ENCODE peak calls at places on chromosomes 16 and 17, in eight cellular contexts. One of them, this sample, is unnamed.

GRCh38 chr17:63275318-63275967 is 170.7 kb downstream of the CYB561 start:
- DNase-seq in small intestine: peak
- DNase-seq in RCC 7860: peak
- DNase-seq in AG08396: peak
- DNase-seq in WTC11: no peak
- DNase-seq in stimulated activated CD8-positive, alpha-beta memory T cell treated with anti-CD3 and anti-CD28 coated beads, Interleukin-4, amount 100 ng/mL, for 4 hours: no peak
- DNase-seq in HT1080: peak
- DNase-seq in stimulated activated CD4-positive, alpha-beta T cell treated with anti-CD3 and anti-CD28 coated beads, Interleukin-2, amount 100 ng/mL, for 48 hours: no peak
- DNase-seq in this sample: peak

GRCh38 chr17:44385287-44386181 is 3.9 kb downstream of the ITGA2B start:
- DNase-seq in small intestine: peak
- DNase-seq in RCC 7860: peak
- DNase-seq in AG08396: peak
- DNase-seq in WTC11: peak
- DNase-seq in stimulated activated CD8-positive, alpha-beta memory T cell treated with anti-CD3 and anti-CD28 coated beads, Interleukin-4, amount 100 ng/mL, for 4 hours: peak
- DNase-seq in HT1080: no peak
- DNase-seq in stimulated activated CD4-positive, alpha-beta T cell treated with anti-CD3 and anti-CD28 coated beads, Interleukin-2, amount 100 ng/mL, for 48 hours: peak
- DNase-seq in this sample: peak

GRCh38 chr16:89193021-89193575 is 7.2 kb downstream of the SLC22A31 start:
- DNase-seq in small intestine: no peak
- DNase-seq in RCC 7860: no peak
- DNase-seq in AG08396: peak
- DNase-seq in WTC11: peak
- DNase-seq in stimulated activated CD8-positive, alpha-beta memory T cell treated with anti-CD3 and anti-CD28 coated beads, Interleukin-4, amount 100 ng/mL, for 4 hours: no peak
- DNase-seq in HT1080: no peak
- DNase-seq in stimulated activated CD4-positive, alpha-beta T cell treated with anti-CD3 and anti-CD28 coated beads, Interleukin-2, amount 100 ng/mL, for 48 hours: peak
- DNase-seq in this sample: no peak

GRCh38 chr17:79658811-79659207 is 48.0 kb upstream of the RBFOX3 start:
- DNase-seq in small intestine: peak
- DNase-seq in RCC 7860: no peak
- DNase-seq in AG08396: peak
- DNase-seq in WTC11: peak
- DNase-seq in stimulated activated CD8-positive, alpha-beta memory T cell treated with anti-CD3 and anti-CD28 coated beads, Interleukin-4, amount 100 ng/mL, for 4 hours: no peak
- DNase-seq in HT1080: peak
- DNase-seq in stimulated activated CD4-positive, alpha-beta T cell treated with anti-CD3 and anti-CD28 coated beads, Interleukin-2, amount 100 ng/mL, for 48 hours: no peak
- DNase-seq in this sample: peak

GRCh38 chr17:63185420-63185819 is 219.4 kb downstream of the TANC2 start:
- DNase-seq in small intestine: no peak
- DNase-seq in RCC 7860: no peak
- DNase-seq in AG08396: no peak
- DNase-seq in WTC11: no peak
- DNase-seq in stimulated activated CD8-positive, alpha-beta memory T cell treated with anti-CD3 and anti-CD28 coated beads, Interleukin-4, amount 100 ng/mL, for 4 hours: no peak
- DNase-seq in HT1080: no peak
- DNase-seq in stimulated activated CD4-positive, alpha-beta T cell treated with anti-CD3 and anti-CD28 coated beads, Interleukin-2, amount 100 ng/mL, for 48 hours: no peak
- DNase-seq in this sample: no peak

GRCh38 chr16:11297492-11298142 is 16.5 kb upstream of the PRM1 start:
- DNase-seq in small intestine: peak
- DNase-seq in RCC 7860: peak
- DNase-seq in AG08396: peak
- DNase-seq in WTC11: peak
- DNase-seq in stimulated activated CD8-positive, alpha-beta memory T cell treated with anti-CD3 and anti-CD28 coated beads, Interleukin-4, amount 100 ng/mL, for 4 hours: peak
- DNase-seq in HT1080: peak
- DNase-seq in stimulated activated CD4-positive, alpha-beta T cell treated with anti-CD3 and anti-CD28 coated beads, Interleukin-2, amount 100 ng/mL, for 48 hours: peak
- DNase-seq in this sample: peak

GRCh38 chr16:74667215-74667765 is 613 bp upstream of the RFWD3 start:
- DNase-seq in small intestine: peak
- DNase-seq in RCC 7860: no peak
- DNase-seq in AG08396: peak
- DNase-seq in WTC11: peak
- DNase-seq in stimulated activated CD8-positive, alpha-beta memory T cell treated with anti-CD3 and anti-CD28 coated beads, Interleukin-4, amount 100 ng/mL, for 4 hours: no peak
- DNase-seq in HT1080: peak
- DNase-seq in stimulated activated CD4-positive, alpha-beta T cell treated with anti-CD3 and anti-CD28 coated beads, Interleukin-2, amount 100 ng/mL, for 48 hours: peak
- DNase-seq in this sample: peak

GRCh38 chr16:29915590-29916247 is 10.3 kb downstream of the KCTD13 start:
- DNase-seq in small intestine: no peak
- DNase-seq in RCC 7860: peak
- DNase-seq in AG08396: no peak
- DNase-seq in WTC11: no peak
- DNase-seq in stimulated activated CD8-positive, alpha-beta memory T cell treated with anti-CD3 and anti-CD28 coated beads, Interleukin-4, amount 100 ng/mL, for 4 hours: no peak
- DNase-seq in HT1080: peak
- DNase-seq in stimulated activated CD4-positive, alpha-beta T cell treated with anti-CD3 and anti-CD28 coated beads, Interleukin-2, amount 100 ng/mL, for 48 hours: no peak
- DNase-seq in this sample: peak

GRCh38 chr17:47280072-47280811 is 26.6 kb downstream of the ITGB3 start:
- DNase-seq in small intestine: no peak
- DNase-seq in RCC 7860: peak
- DNase-seq in AG08396: no peak
- DNase-seq in WTC11: no peak
- DNase-seq in stimulated activated CD8-positive, alpha-beta memory T cell treated with anti-CD3 and anti-CD28 coated beads, Interleukin-4, amount 100 ng/mL, for 4 hours: no peak
- DNase-seq in HT1080: peak
- DNase-seq in stimulated activated CD4-positive, alpha-beta T cell treated with anti-CD3 and anti-CD28 coated beads, Interleukin-2, amount 100 ng/mL, for 48 hours: no peak
- DNase-seq in this sample: peak

GRCh38 chr16:24139282-24139681 is 116.9 kb upstream of the CACNG3 start:
- DNase-seq in small intestine: no peak
- DNase-seq in RCC 7860: no peak
- DNase-seq in AG08396: no peak
- DNase-seq in WTC11: no peak
- DNase-seq in stimulated activated CD8-positive, alpha-beta memory T cell treated with anti-CD3 and anti-CD28 coated beads, Interleukin-4, amount 100 ng/mL, for 4 hours: no peak
- DNase-seq in HT1080: no peak
- DNase-seq in stimulated activated CD4-positive, alpha-beta T cell treated with anti-CD3 and anti-CD28 coated beads, Interleukin-2, amount 100 ng/mL, for 48 hours: no peak
- DNase-seq in this sample: no peak